ENCODE peak calls at places on chromosomes 1 and 21, in six cellular contexts. B, O, L, P, F and D are unnamed samples.

GRCh38 chr1:174643206-174643605 is 195.4 kb downstream of the GPR52 start:
- DNase-seq in B (no peak), O (no peak), L (no peak), P (no peak), F (no peak), D (no peak)

GRCh38 chr1:1846386-1846918 is 44.4 kb downstream of the GNB1 start:
- DNase-seq in B (no peak), O (no peak), L (no peak), P (no peak), F (no peak), D (no peak)

GRCh38 chr21:36700961-36701911 is 2.3 kb downstream of the SIM2 start:
- DNase-seq in B (no peak), O (no peak), L (no peak), P (no peak), F (peak), D (no peak)

GRCh38 chr1:234676103-234676594 is 66.2 kb upstream of the IRF2BP2 start:
- DNase-seq in B (peak), O (peak), L (peak), P (peak), F (peak), D (no peak)

GRCh38 chr1:201421041-201421440 is 489 bp downstream of the TNNI1 start:
- DNase-seq in B (no peak), O (no peak), L (no peak), P (no peak), F (no peak), D (no peak)

GRCh38 chr1:23648576-23648975 is 43.0 kb upstream of the RPL11 start:
- DNase-seq in B (no peak), O (no peak), L (no peak), P (peak), F (no peak), D (no peak)

GRCh38 chr1:194570449-194570848 is 1384.0 kb upstream of the B3GALT2 start:
- DNase-seq in B (no peak), O (no peak), L (no peak), P (no peak), F (peak), D (no peak)

GRCh38 chr1:12174789-12175455 is 8.1 kb downstream of the TNFRSF1B start:
- DNase-seq in B (no peak), O (no peak), L (no peak), P (no peak), F (no peak), D (no peak)

GRCh38 chr1:228315945-228316588 is 90.6 kb downstream of the TRIM11 start:
- DNase-seq in B (no peak), O (no peak), L (no peak), P (no peak), F (no peak), D (no peak)

GRCh38 chr1:110477041-110477440 is 26.1 kb downstream of the PROK1 start:
- DNase-seq in B (peak), O (no peak), L (peak), P (no peak), F (no peak), D (no peak)

GRCh38 chr1:88503656-88504055 is 180.4 kb upstream of the PKN2 start:
- DNase-seq in B (no peak), O (no peak), L (no peak), P (no peak), F (no peak), D (no peak)

GRCh38 chr1:110916669-110917306 is 43.8 kb downstream of the CD53 start:
- DNase-seq in B (peak), O (peak), L (peak), P (no peak), F (peak), D (peak)

GRCh38 chr1:21779613-21780521 is 3.1 kb downstream of the USP48 start:
- DNase-seq in B (no peak), O (no peak), L (no peak), P (peak), F (no peak), D (no peak)

GRCh38 chr1:234197839-234198238 is 175.4 kb upstream of the COA6 start:
- DNase-seq in B (no peak), O (no peak), L (no peak), P (no peak), F (no peak), D (no peak)

GRCh38 chr1:119784127-119784781 is 15.5 kb upstream of the HMGCS2 start:
- DNase-seq in B (no peak), O (no peak), L (peak), P (no peak), F (no peak), D (no peak)

GRCh38 chr1:155934933-155935590 is 849 bp upstream of the KHDC4 start:
- DNase-seq in B (no peak), O (peak), L (peak), P (peak), F (no peak), D (no peak)

GRCh38 chr21:32414579-32415358 is 2.3 kb downstream of the EVA1C start:
- DNase-seq in B (no peak), O (peak), L (peak), P (no peak), F (no peak), D (no peak)

GRCh38 chr1:19468397-19468956 is 16.9 kb downstream of the CAPZB start:
- DNase-seq in B (peak), O (no peak), L (no peak), P (no peak), F (no peak), D (no peak)

GRCh38 chr1:242133351-242133750 is 134.5 kb upstream of the MAP1LC3C start:
- DNase-seq in B (no peak), O (no peak), L (no peak), P (no peak), F (no peak), D (no peak)

GRCh38 chr1:81703352-81703735 is 97.4 kb upstream of the ADGRL2 start:
- DNase-seq in B (no peak), O (no peak), L (peak), P (no peak), F (peak), D (no peak)

GRCh38 chr1:87084247-87084836 is 169.9 kb downstream of the HS2ST1 start:
- DNase-seq in B (peak), O (peak), L (peak), P (peak), F (no peak), D (peak)

GRCh38 chr1:211329764-211330201 is 3.1 kb downstream of the TRAF5 start:
- DNase-seq in B (no peak), O (no peak), L (no peak), P (peak), F (no peak), D (no peak)

GRCh38 chr1:71861022-71861421 is 421.3 kb downstream of the NEGR1 start:
- DNase-seq in B (no peak), O (peak), L (peak), P (no peak), F (no peak), D (no peak)

GRCh38 chr1:153842006-153842471 is 66.8 kb downstream of the SLC27A3 start:
- DNase-seq in B (no peak), O (no peak), L (peak), P (peak), F (no peak), D (no peak)

GRCh38 chr1:117686907-117687306 is 81.1 kb downstream of the TENT5C start:
- DNase-seq in B (no peak), O (no peak), L (peak), P (no peak), F (peak), D (no peak)

GRCh38 chr1:70864302-70864701 is 183.3 kb downstream of the PTGER3 start:
- DNase-seq in B (no peak), O (no peak), L (peak), P (no peak), F (peak), D (no peak)

GRCh38 chr1:175744833-175745232 is 1.4 kb upstream of the TNR start:
- DNase-seq in B (no peak), O (no peak), L (peak), P (no peak), F (no peak), D (no peak)

DNA sequence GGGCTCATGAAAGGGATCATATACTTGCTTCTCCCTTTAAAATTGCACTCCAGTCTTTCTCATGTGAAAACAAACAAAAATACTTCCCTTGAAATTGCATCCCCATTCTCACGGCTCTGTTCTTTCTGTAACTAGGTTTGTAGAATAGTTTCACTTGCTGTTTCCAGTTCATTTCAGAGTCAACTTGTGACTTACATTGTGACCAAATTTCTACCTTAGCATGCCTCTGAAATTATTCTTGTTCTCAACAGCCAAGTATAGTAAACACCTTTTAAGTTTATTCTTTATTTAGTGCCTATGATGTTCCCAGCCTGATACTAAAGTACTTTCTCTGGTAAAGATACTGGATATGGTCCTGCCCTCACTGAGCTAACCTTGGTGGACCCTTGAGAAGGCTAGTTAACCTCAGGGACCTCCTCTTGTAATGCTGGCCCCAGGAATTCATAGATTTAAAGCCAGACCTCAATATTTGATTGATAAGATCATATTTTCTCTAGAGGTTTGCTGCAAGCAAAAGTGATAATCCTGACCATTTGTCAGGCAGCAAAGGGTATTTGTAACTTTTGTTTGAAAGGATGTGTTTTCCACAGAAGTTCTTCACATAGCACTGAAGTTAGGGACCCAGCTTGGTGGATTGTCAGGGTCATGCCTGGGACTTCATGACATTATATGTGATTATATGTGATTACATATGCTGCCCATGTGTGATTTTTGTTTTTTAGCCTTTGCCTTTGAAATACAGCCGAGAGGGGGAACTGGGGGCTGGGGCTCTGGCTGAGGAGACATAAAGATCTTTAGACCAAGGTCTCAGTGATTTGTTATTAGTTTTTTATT is 29.6 kb downstream of the VANGL2 start:
- DNase-seq in B (no peak), O (no peak), L (no peak), P (peak), F (no peak), D (no peak)
- H3K4me3 ChIP-seq in B (no peak), O (no peak), L (no peak), P (no peak), F (no peak), D (no peak)

GRCh38 chr21:41769106-41769505 is 2.3 kb upstream of the RIPK4 start:
- DNase-seq in B (no peak), O (no peak), L (no peak), P (no peak), F (no peak), D (no peak)
- H3K4me3 ChIP-seq in B (peak), O (peak), L (peak), P (peak), F (peak), D (no peak)

DNA sequence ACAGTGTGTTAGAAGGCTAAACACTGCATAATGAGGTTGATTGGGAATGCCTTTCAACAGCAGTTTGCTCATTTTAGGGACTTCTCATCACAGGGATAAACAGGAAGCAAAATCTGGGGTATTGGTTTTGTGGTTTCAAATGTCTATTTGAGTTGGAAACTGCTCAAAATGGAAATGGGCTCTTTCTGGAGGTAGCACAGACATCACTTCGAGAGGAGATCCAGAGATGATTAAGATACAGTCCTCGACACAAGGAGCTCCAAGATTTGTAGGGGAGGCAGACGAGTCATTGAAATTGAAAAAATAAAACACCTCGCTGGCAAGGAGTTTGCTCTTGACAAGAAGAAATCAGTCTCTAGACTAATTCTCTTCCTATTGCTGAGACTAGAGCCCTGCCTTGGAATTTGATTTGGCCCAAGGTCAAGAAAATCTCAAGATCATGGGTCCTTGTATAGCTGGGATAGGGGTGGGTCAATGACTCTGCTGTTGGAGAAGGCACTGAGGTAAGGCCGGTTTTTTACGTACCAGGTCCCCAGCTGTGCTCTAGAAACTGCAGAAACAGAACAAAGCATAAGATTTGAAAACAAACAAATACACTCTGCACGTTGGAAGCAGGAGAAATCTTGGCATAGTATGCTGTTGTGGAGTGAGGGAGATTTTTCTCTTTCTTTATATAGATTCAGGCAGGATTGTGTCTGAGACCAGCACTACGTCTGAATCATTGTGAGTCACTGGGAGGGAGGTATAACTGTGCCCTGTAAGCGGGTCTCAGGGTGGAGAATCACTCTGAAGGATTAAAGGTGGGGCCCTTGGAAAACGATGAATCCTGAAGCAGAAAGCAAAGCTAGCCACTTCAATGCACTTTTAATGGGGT is 17.7 kb upstream of the KLHDC8A start:
- DNase-seq in B (peak), O (no peak), L (peak), P (no peak), F (peak), D (peak)
- H3K4me3 ChIP-seq in B (peak), O (no peak), L (peak), P (no peak), F (no peak), D (no peak)

GRCh38 chr1:27045973-27046558 is 33.4 kb upstream of the TENT5B start:
- DNase-seq in B (peak), O (peak), L (peak), P (peak), F (peak), D (peak)

GRCh38 chr1:27049127-27049526 is 36.5 kb upstream of the TENT5B start:
- DNase-seq in B (no peak), O (no peak), L (no peak), P (no peak), F (no peak), D (no peak)

GRCh38 chr1:27042670-27043069 is 30.0 kb upstream of the TENT5B start:
- DNase-seq in B (no peak), O (peak), L (no peak), P (no peak), F (no peak), D (no peak)

GRCh38 chr1:27049607-27050006 is 37.0 kb upstream of the TENT5B start:
- DNase-seq in B (no peak), O (peak), L (no peak), P (peak), F (no peak), D (peak)

DNA sequence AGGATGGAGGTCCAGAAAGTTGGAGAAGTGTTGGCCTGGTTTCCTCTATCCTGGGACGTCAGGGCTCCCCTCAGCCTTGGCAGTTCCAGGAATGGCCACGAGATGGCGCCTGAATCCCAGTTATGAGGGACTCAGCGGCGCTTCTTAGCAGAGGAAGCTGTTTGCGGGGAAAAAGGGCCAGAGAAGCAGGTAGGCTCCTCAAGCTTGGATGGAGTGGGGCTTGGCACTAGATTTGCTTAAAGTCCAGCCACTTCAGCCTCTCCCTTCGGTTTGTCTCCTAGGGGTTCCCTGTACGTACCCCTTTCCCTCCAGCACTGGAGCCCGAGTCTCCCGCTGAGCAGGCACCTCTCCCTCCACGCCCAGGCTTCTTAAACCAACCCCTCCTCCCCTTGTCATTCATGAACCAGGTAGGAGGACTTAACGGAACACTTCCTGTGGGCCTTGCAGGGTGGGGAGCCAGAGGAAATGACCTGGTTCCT is 32.0 kb upstream of the TENT5B start:
- DNase-seq in B (peak), O (peak), L (peak), P (peak), F (peak), D (peak)
- H3K4me3 ChIP-seq in B (no peak), O (no peak), L (no peak), P (no peak), F (no peak), D (peak)

GRCh38 chr1:30420519-30421050 is 302.8 kb downstream of the MATN1 start:
- DNase-seq in B (no peak), O (no peak), L (no peak), P (no peak), F (no peak), D (no peak)
- H3K4me3 ChIP-seq in B (no peak), O (no peak), L (no peak), P (no peak), F (no peak), D (no peak)

GRCh38 chr1:145958734-145959133 is 917 bp upstream of the LIX1L start:
- DNase-seq in B (no peak), O (no peak), L (no peak), P (no peak), F (no peak), D (no peak)

GRCh38 chr1:145955436-145955835 is 2.4 kb downstream of the LIX1L start:
- DNase-seq in B (no peak), O (no peak), L (peak), P (no peak), F (peak), D (no peak)

GRCh38 chr1:145956776-145957442 is 908 bp downstream of the LIX1L start:
- DNase-seq in B (no peak), O (no peak), L (peak), P (peak), F (peak), D (no peak)

GRCh38 chr1:145957443-145958319 is at the start of gene LIX1L:
- DNase-seq in B (peak), O (peak), L (peak), P (peak), F (peak), D (peak)

GRCh38 chr1:145956361-145956760 is 1.5 kb downstream of the LIX1L start:
- DNase-seq in B (no peak), O (no peak), L (no peak), P (no peak), F (no peak), D (no peak)
- H3K4me3 ChIP-seq in B (peak), O (peak), L (peak), P (peak), F (peak), D (peak)

GRCh38 chr1:9877962-9878361 is 32.1 kb downstream of the CTNNBIP1 start:
- DNase-seq in B (no peak), O (no peak), L (no peak), P (no peak), F (no peak), D (no peak)
- H3K4me3 ChIP-seq in B (no peak), O (no peak), L (no peak), P (no peak), F (no peak), D (no peak)